ENCODE peak calls at places on chromosomes 6 and 20, in four cellular contexts. Q is OCI-LY7, S is MM.1S, P is GM23248. H is an unnamed sample.

GRCh38 chr20:9886227-9886626 is 47.4 kb upstream of the PAK5 start:
- DNase-seq in Q (no peak), S (no peak), P (peak), H (no peak)

GRCh38 chr6:122701666-122702065 is 77.8 kb upstream of the FABP7 start:
- DNase-seq in Q (no peak), S (no peak), P (no peak), H (no peak)

GRCh38 chr6:25788305-25788922 is 33.9 kb downstream of the SLC17A4 start:
- DNase-seq in Q (peak), S (peak), P (peak), H (peak)

GRCh38 chr20:23039885-23040508 is 4.9 kb downstream of the SSTR4 start:
- DNase-seq in Q (no peak), S (no peak), P (no peak), H (peak)

GRCh38 chr20:41009960-41010359 is 18.7 kb upstream of the TOP1 start:
- DNase-seq in Q (no peak), S (no peak), P (no peak), H (peak)

GRCh38 chr6:170437719-170438401 is 115.2 kb downstream of the PSMB1 start:
- DNase-seq in Q (no peak), S (no peak), P (peak), H (no peak)

GRCh38 chr6:97055743-97056142 is 131.2 kb downstream of the KLHL32 start:
- DNase-seq in Q (no peak), S (no peak), P (no peak), H (no peak)

GRCh38 chr20:25345721-25346120 is 44.9 kb downstream of the ABHD12 start:
- DNase-seq in Q (no peak), S (no peak), P (no peak), H (no peak)

GRCh38 chr6:139625998-139626975 is 251.8 kb upstream of the CITED2 start:
- DNase-seq in Q (no peak), S (no peak), P (peak), H (no peak)

DNA sequence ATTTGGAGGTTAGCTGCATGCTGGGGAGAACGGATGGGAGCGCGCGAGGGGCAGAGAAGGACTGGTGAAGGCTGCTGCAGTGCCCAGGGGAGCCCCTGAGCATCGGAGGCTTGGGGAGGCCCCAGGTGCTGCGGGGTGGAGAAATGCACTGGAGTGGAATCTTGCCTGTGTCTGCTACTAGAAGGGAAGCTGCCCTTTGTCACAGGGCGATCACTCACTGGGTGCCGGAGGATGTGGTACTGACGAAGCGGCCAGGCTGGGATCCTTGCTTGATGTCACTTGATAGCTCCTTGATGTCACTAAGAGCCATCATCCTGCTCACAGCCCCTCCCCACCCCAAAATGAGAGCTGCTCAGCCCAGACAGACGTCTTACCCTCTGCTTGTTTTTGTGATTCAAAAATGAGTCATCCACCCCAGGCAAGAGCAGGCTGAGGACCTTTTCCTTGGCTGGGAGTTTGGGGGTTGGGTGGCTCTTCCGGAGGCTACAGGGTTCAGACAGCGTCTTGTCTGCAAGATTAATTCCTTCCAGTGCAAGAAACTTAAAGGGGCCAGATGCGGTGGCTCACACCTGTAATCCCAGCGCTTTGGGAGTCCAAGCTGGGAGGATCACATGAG is 62.6 kb upstream of the PMEPA1 start:
- DNase-seq in Q (no peak), S (no peak), P (peak), H (no peak)
- TF ChIP-seq EZH2phosphoT487 in Q (no peak), S (no peak), P (no peak), H (no peak)

DNA sequence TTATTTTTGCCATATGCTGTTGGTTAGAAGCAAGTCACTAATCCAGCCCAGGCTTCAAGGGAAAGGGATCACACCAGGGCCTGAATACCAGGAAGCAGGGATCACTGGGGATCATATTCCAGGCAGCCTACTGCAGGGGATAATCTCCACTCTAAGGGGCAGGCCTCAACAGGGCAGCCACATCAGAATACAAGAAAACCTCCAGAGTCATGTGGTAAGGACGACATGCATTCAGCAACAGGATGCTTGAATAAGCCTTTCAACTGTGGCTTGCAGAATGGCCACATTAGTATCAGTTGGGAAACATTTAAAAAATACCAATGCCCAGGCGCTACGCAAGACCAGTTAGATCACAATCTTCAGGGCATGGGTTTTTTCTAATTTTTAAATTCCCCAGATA is 109.1 kb downstream of the LY86 start:
- DNase-seq in Q (no peak), S (no peak), P (no peak), H (no peak)
- TF ChIP-seq EZH2phosphoT487 in Q (no peak), S (no peak), P (no peak), H (no peak)

GRCh38 chr20:52131048-52131643 is 60.4 kb downstream of the ZFP64 start:
- DNase-seq in Q (no peak), S (no peak), P (no peak), H (no peak)
- TF ChIP-seq EZH2phosphoT487 in Q (no peak), S (no peak), P (no peak), H (no peak)

DNA sequence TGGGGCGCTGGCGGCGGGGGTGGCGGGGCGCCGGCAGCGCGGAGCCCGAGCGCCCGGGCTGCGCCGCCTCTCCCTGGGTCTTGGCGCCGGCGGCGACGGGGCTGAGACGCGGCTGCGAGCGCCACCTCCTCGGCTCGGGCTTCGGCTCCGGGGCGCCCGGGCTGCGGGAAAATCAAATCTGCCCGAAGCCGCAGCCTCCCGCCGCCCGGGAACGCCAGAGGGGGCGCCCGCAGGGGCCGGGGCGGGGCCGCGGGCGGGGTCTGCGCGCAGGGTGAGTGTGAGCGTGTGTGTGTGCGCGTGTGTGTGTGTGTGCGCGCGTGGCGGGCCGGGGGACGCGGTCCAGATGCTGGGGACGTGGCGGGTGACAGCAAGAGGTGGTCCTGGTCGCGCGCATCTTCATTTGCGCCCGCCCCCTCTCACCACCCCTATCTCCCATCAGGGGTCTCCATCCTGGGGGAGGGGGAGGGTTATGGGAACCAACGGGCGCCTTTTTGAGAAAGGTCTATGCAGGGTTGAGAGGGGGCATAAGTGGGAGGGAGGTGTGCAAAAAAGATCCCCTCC is 655 bp upstream of the CPNE5 start:
- DNase-seq in Q (peak), S (peak), P (peak), H (peak)
- TF ChIP-seq EZH2phosphoT487 in Q (no peak), S (no peak), P (no peak), H (no peak)

GRCh38 chr20:2816583-2817340 is 598 bp downstream of the TMEM239 start:
- DNase-seq in Q (no peak), S (no peak), P (no peak), H (no peak)

GRCh38 chr20:2814076-2814475 is 711 bp upstream of the C20orf141 start:
- DNase-seq in Q (no peak), S (no peak), P (no peak), H (no peak)

GRCh38 chr20:2815242-2815900 is 584 bp downstream of the C20orf141 start:
- DNase-seq in Q (no peak), S (no peak), P (no peak), H (no peak)

GRCh38 chr20:2816030-2816582 is at the start of gene TMEM239:
- DNase-seq in Q (no peak), S (no peak), P (no peak), H (no peak)

DNA sequence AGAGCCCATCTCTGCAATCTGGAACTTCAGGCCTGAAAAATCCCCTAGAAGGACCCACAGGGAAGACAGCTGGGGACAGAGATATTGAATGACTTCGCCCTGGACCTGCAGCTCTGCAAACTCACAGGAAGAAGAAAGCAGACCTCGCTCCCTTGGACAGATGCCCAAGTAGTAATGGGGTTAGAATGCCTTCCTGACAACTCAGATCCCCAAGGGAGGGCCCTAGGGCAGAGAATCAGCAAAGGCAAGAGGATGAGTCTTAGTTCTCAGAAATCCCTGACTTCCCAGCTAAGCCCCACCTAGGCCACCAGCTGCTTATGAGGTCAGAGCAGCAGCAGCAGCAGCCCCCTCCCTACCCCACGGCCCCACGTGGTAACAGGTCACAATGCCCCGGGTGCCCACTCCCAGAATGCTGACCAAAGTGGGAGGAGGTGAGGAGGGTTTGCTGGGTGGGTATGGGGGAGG is at the start of gene C20orf141:
- DNase-seq in Q (no peak), S (no peak), P (peak), H (peak)
- TF ChIP-seq EZH2phosphoT487 in Q (no peak), S (no peak), P (no peak), H (no peak)

GRCh38 chr6:13710552-13711383 is 867 bp downstream of the RANBP9 start:
- DNase-seq in Q (peak), S (peak), P (peak), H (peak)
- TF ChIP-seq EZH2phosphoT487 in Q (no peak), S (no peak), P (no peak), H (no peak)

GRCh38 chr6:105402090-105402980 is 547 bp downstream of the PREP start:
- DNase-seq in Q (peak), S (peak), P (peak), H (peak)
- TF ChIP-seq EZH2phosphoT487 in Q (no peak), S (no peak), P (no peak), H (no peak)

H was measured in hepatocyte.